ENCODE peak calls at places on chromosome 5, in eight cellular contexts. One of them, this sample, is unnamed.

GRCh38 chr5:143403607-143404415 is at the start of gene NR3C1:
- DNase-seq in stimulated activated CD8-positive, alpha-beta memory T cell treated with anti-CD3 and anti-CD28 coated beads, Interleukin-2, amount 100 ng/mL, for 48 hours: peak
- DNase-seq in heart right ventricle: peak
- DNase-seq in aorta: peak
- DNase-seq in CD4-positive, alpha-beta memory T cell: peak
- DNase-seq in Daoy: peak
- DNase-seq in WTC11: peak
- DNase-seq in dermis blood vessel endothelial cell: peak
- DNase-seq in this sample: peak

GRCh38 chr5:135456238-135457099 is 4.3 kb upstream of the TIFAB start:
- DNase-seq in WTC11: peak
- DNase-seq in heart right ventricle: no peak
- DNase-seq in CD4-positive, alpha-beta memory T cell: no peak
- DNase-seq in aorta: peak
- DNase-seq in stimulated activated CD8-positive, alpha-beta memory T cell treated with anti-CD3 and anti-CD28 coated beads, Interleukin-2, amount 100 ng/mL, for 48 hours: no peak
- DNase-seq in Daoy: peak
- DNase-seq in dermis blood vessel endothelial cell: no peak
- DNase-seq in this sample: no peak

GRCh38 chr5:36237756-36238155 is 4.0 kb downstream of the NADK2 start:
- DNase-seq in WTC11: no peak
- DNase-seq in CD4-positive, alpha-beta memory T cell: no peak
- DNase-seq in Daoy: no peak
- DNase-seq in aorta: no peak
- DNase-seq in heart right ventricle: no peak
- DNase-seq in dermis blood vessel endothelial cell: no peak
- DNase-seq in stimulated activated CD8-positive, alpha-beta memory T cell treated with anti-CD3 and anti-CD28 coated beads, Interleukin-2, amount 100 ng/mL, for 48 hours: no peak
- DNase-seq in this sample: no peak

GRCh38 chr5:17219006-17219422 is 1.6 kb downstream of the BASP1 start:
- DNase-seq in Daoy: peak
- DNase-seq in WTC11: peak
- DNase-seq in dermis blood vessel endothelial cell: peak
- DNase-seq in CD4-positive, alpha-beta memory T cell: no peak
- DNase-seq in heart right ventricle: no peak
- DNase-seq in aorta: peak
- DNase-seq in stimulated activated CD8-positive, alpha-beta memory T cell treated with anti-CD3 and anti-CD28 coated beads, Interleukin-2, amount 100 ng/mL, for 48 hours: no peak
- DNase-seq in this sample: peak

GRCh38 chr5:119400248-119400647 is 44.4 kb downstream of the TNFAIP8 start:
- DNase-seq in Daoy: peak
- DNase-seq in CD4-positive, alpha-beta memory T cell: no peak
- DNase-seq in aorta: no peak
- DNase-seq in dermis blood vessel endothelial cell: no peak
- DNase-seq in WTC11: no peak
- DNase-seq in stimulated activated CD8-positive, alpha-beta memory T cell treated with anti-CD3 and anti-CD28 coated beads, Interleukin-2, amount 100 ng/mL, for 48 hours: no peak
- DNase-seq in heart right ventricle: no peak
- DNase-seq in this sample: no peak

GRCh38 chr5:67315082-67315801 is 118.6 kb upstream of the CD180 start:
- DNase-seq in aorta: peak
- DNase-seq in stimulated activated CD8-positive, alpha-beta memory T cell treated with anti-CD3 and anti-CD28 coated beads, Interleukin-2, amount 100 ng/mL, for 48 hours: no peak
- DNase-seq in heart right ventricle: no peak
- DNase-seq in WTC11: no peak
- DNase-seq in CD4-positive, alpha-beta memory T cell: no peak
- DNase-seq in Daoy: peak
- DNase-seq in dermis blood vessel endothelial cell: peak
- DNase-seq in this sample: no peak

GRCh38 chr5:79512692-79513518 is 1.0 kb downstream of the HOMER1 start:
- DNase-seq in Daoy: peak
- DNase-seq in dermis blood vessel endothelial cell: peak
- DNase-seq in aorta: no peak
- DNase-seq in heart right ventricle: peak
- DNase-seq in stimulated activated CD8-positive, alpha-beta memory T cell treated with anti-CD3 and anti-CD28 coated beads, Interleukin-2, amount 100 ng/mL, for 48 hours: peak
- DNase-seq in WTC11: no peak
- DNase-seq in CD4-positive, alpha-beta memory T cell: no peak
- DNase-seq in this sample: no peak

GRCh38 chr5:94031631-94032030 is 290.2 kb upstream of the POU5F2 start:
- DNase-seq in aorta: no peak
- DNase-seq in CD4-positive, alpha-beta memory T cell: no peak
- DNase-seq in WTC11: no peak
- DNase-seq in Daoy: no peak
- DNase-seq in stimulated activated CD8-positive, alpha-beta memory T cell treated with anti-CD3 and anti-CD28 coated beads, Interleukin-2, amount 100 ng/mL, for 48 hours: no peak
- DNase-seq in heart right ventricle: no peak
- DNase-seq in dermis blood vessel endothelial cell: no peak
- DNase-seq in this sample: no peak

GRCh38 chr5:14881826-14882225 is 10.2 kb upstream of the ANKH start:
- DNase-seq in WTC11: no peak
- DNase-seq in Daoy: no peak
- DNase-seq in aorta: no peak
- DNase-seq in dermis blood vessel endothelial cell: no peak
- DNase-seq in heart right ventricle: no peak
- DNase-seq in CD4-positive, alpha-beta memory T cell: no peak
- DNase-seq in stimulated activated CD8-positive, alpha-beta memory T cell treated with anti-CD3 and anti-CD28 coated beads, Interleukin-2, amount 100 ng/mL, for 48 hours: no peak
- DNase-seq in this sample: no peak

GRCh38 chr5:108259306-108259705 is 122.6 kb downstream of the FBXL17 start:
- DNase-seq in aorta: no peak
- DNase-seq in Daoy: no peak
- DNase-seq in dermis blood vessel endothelial cell: peak
- DNase-seq in heart right ventricle: no peak
- DNase-seq in CD4-positive, alpha-beta memory T cell: no peak
- DNase-seq in stimulated activated CD8-positive, alpha-beta memory T cell treated with anti-CD3 and anti-CD28 coated beads, Interleukin-2, amount 100 ng/mL, for 48 hours: no peak
- DNase-seq in WTC11: no peak
- DNase-seq in this sample: no peak

GRCh38 chr5:114332925-114333324 is 28.9 kb upstream of the KCNN2 start:
- DNase-seq in Daoy: no peak
- DNase-seq in heart right ventricle: no peak
- DNase-seq in stimulated activated CD8-positive, alpha-beta memory T cell treated with anti-CD3 and anti-CD28 coated beads, Interleukin-2, amount 100 ng/mL, for 48 hours: no peak
- DNase-seq in WTC11: no peak
- DNase-seq in aorta: no peak
- DNase-seq in CD4-positive, alpha-beta memory T cell: no peak
- DNase-seq in dermis blood vessel endothelial cell: no peak
- DNase-seq in this sample: no peak

GRCh38 chr5:31186672-31187267 is 6.7 kb upstream of the CDH6 start:
- DNase-seq in Daoy: peak
- DNase-seq in WTC11: no peak
- DNase-seq in heart right ventricle: no peak
- DNase-seq in dermis blood vessel endothelial cell: peak
- DNase-seq in CD4-positive, alpha-beta memory T cell: no peak
- DNase-seq in stimulated activated CD8-positive, alpha-beta memory T cell treated with anti-CD3 and anti-CD28 coated beads, Interleukin-2, amount 100 ng/mL, for 48 hours: no peak
- DNase-seq in aorta: no peak
- DNase-seq in this sample: no peak

GRCh38 chr5:141695627-141696180 is 13.7 kb upstream of the ARAP3 start:
- DNase-seq in aorta: no peak
- DNase-seq in WTC11: no peak
- DNase-seq in CD4-positive, alpha-beta memory T cell: no peak
- DNase-seq in dermis blood vessel endothelial cell: peak
- DNase-seq in stimulated activated CD8-positive, alpha-beta memory T cell treated with anti-CD3 and anti-CD28 coated beads, Interleukin-2, amount 100 ng/mL, for 48 hours: no peak
- DNase-seq in Daoy: peak
- DNase-seq in heart right ventricle: peak
- DNase-seq in this sample: no peak

GRCh38 chr5:10736808-10737207 is 24.2 kb downstream of the DAP start:
- DNase-seq in aorta: no peak
- DNase-seq in CD4-positive, alpha-beta memory T cell: no peak
- DNase-seq in stimulated activated CD8-positive, alpha-beta memory T cell treated with anti-CD3 and anti-CD28 coated beads, Interleukin-2, amount 100 ng/mL, for 48 hours: no peak
- DNase-seq in heart right ventricle: no peak
- DNase-seq in WTC11: no peak
- DNase-seq in Daoy: no peak
- DNase-seq in dermis blood vessel endothelial cell: no peak
- DNase-seq in this sample: no peak

GRCh38 chr5:65624570-65625555 is at the start of the genes SHLD3 and TRAPPC13:
- DNase-seq in dermis blood vessel endothelial cell: peak
- DNase-seq in Daoy: peak
- DNase-seq in CD4-positive, alpha-beta memory T cell: peak
- DNase-seq in stimulated activated CD8-positive, alpha-beta memory T cell treated with anti-CD3 and anti-CD28 coated beads, Interleukin-2, amount 100 ng/mL, for 48 hours: peak
- DNase-seq in heart right ventricle: peak
- DNase-seq in aorta: peak
- DNase-seq in WTC11: peak
- DNase-seq in this sample: peak

GRCh38 chr5:6583049-6583880 is 49.6 kb downstream of the NSUN2 start:
- DNase-seq in aorta: no peak
- DNase-seq in heart right ventricle: no peak
- DNase-seq in stimulated activated CD8-positive, alpha-beta memory T cell treated with anti-CD3 and anti-CD28 coated beads, Interleukin-2, amount 100 ng/mL, for 48 hours: no peak
- DNase-seq in dermis blood vessel endothelial cell: peak
- DNase-seq in Daoy: peak
- DNase-seq in WTC11: peak
- DNase-seq in CD4-positive, alpha-beta memory T cell: no peak
- DNase-seq in this sample: no peak

GRCh38 chr5:72452515-72453259 is 54.5 kb downstream of the ZNF366 start:
- DNase-seq in dermis blood vessel endothelial cell: peak
- DNase-seq in CD4-positive, alpha-beta memory T cell: no peak
- DNase-seq in WTC11: no peak
- DNase-seq in heart right ventricle: peak
- DNase-seq in Daoy: peak
- DNase-seq in stimulated activated CD8-positive, alpha-beta memory T cell treated with anti-CD3 and anti-CD28 coated beads, Interleukin-2, amount 100 ng/mL, for 48 hours: no peak
- DNase-seq in aorta: peak
- DNase-seq in this sample: no peak

GRCh38 chr5:1466631-1467265 is 21.5 kb upstream of the SLC6A3 start:
- DNase-seq in dermis blood vessel endothelial cell: no peak
- DNase-seq in aorta: no peak
- DNase-seq in heart right ventricle: no peak
- DNase-seq in stimulated activated CD8-positive, alpha-beta memory T cell treated with anti-CD3 and anti-CD28 coated beads, Interleukin-2, amount 100 ng/mL, for 48 hours: no peak
- DNase-seq in WTC11: no peak
- DNase-seq in Daoy: no peak
- DNase-seq in CD4-positive, alpha-beta memory T cell: no peak
- DNase-seq in this sample: no peak

GRCh38 chr5:16937503-16938161 is 1.5 kb upstream of the MYO10 start:
- DNase-seq in aorta: no peak
- DNase-seq in dermis blood vessel endothelial cell: no peak
- DNase-seq in WTC11: no peak
- DNase-seq in stimulated activated CD8-positive, alpha-beta memory T cell treated with anti-CD3 and anti-CD28 coated beads, Interleukin-2, amount 100 ng/mL, for 48 hours: no peak
- DNase-seq in CD4-positive, alpha-beta memory T cell: no peak
- DNase-seq in Daoy: no peak
- DNase-seq in heart right ventricle: no peak
- DNase-seq in this sample: no peak

GRCh38 chr5:76084496-76085285 is 1.5 kb downstream of the SV2C start:
- DNase-seq in aorta: no peak
- DNase-seq in Daoy: peak
- DNase-seq in CD4-positive, alpha-beta memory T cell: no peak
- DNase-seq in heart right ventricle: no peak
- DNase-seq in WTC11: peak
- DNase-seq in stimulated activated CD8-positive, alpha-beta memory T cell treated with anti-CD3 and anti-CD28 coated beads, Interleukin-2, amount 100 ng/mL, for 48 hours: no peak
- DNase-seq in dermis blood vessel endothelial cell: no peak
- DNase-seq in this sample: no peak

GRCh38 chr5:140243855-140244254 is 59.0 kb downstream of the PFDN1 start:
- DNase-seq in stimulated activated CD8-positive, alpha-beta memory T cell treated with anti-CD3 and anti-CD28 coated beads, Interleukin-2, amount 100 ng/mL, for 48 hours: no peak
- DNase-seq in Daoy: no peak
- DNase-seq in dermis blood vessel endothelial cell: no peak
- DNase-seq in WTC11: no peak
- DNase-seq in heart right ventricle: no peak
- DNase-seq in CD4-positive, alpha-beta memory T cell: no peak
- DNase-seq in aorta: no peak
- DNase-seq in this sample: no peak

GRCh38 chr5:151213803-151214613 is 9.9 kb downstream of the CCDC69 start:
- DNase-seq in WTC11: peak
- DNase-seq in dermis blood vessel endothelial cell: peak
- DNase-seq in CD4-positive, alpha-beta memory T cell: peak
- DNase-seq in stimulated activated CD8-positive, alpha-beta memory T cell treated with anti-CD3 and anti-CD28 coated beads, Interleukin-2, amount 100 ng/mL, for 48 hours: peak
- DNase-seq in Daoy: peak
- DNase-seq in aorta: peak
- DNase-seq in heart right ventricle: peak
- DNase-seq in this sample: no peak

GRCh38 chr5:140672455-140673186 is 755 bp downstream of the DND1 start:
- DNase-seq in Daoy: peak
- DNase-seq in dermis blood vessel endothelial cell: peak
- DNase-seq in stimulated activated CD8-positive, alpha-beta memory T cell treated with anti-CD3 and anti-CD28 coated beads, Interleukin-2, amount 100 ng/mL, for 48 hours: no peak
- DNase-seq in aorta: no peak
- DNase-seq in heart right ventricle: peak
- DNase-seq in WTC11: peak
- DNase-seq in CD4-positive, alpha-beta memory T cell: no peak
- DNase-seq in this sample: no peak

GRCh38 chr5:59276886-59277514 is 616.5 kb downstream of the PDE4D start:
- DNase-seq in stimulated activated CD8-positive, alpha-beta memory T cell treated with anti-CD3 and anti-CD28 coated beads, Interleukin-2, amount 100 ng/mL, for 48 hours: no peak
- DNase-seq in Daoy: peak
- DNase-seq in CD4-positive, alpha-beta memory T cell: no peak
- DNase-seq in heart right ventricle: peak
- DNase-seq in WTC11: no peak
- DNase-seq in dermis blood vessel endothelial cell: peak
- DNase-seq in aorta: no peak
- DNase-seq in this sample: no peak